ENCODE peak calls at places on chromosome 17, in four cellular contexts. N is Karpas-422, B is hepatocyte, I is left ventricle myocardium inferior. U is an unnamed sample. For H3K36me3, the result is how much of the 10 kb centered on the place peaks cover.

GRCh38 chr17:50181601-50182345 is 16.0 kb downstream of the SGCA start:
- DNase-seq in N (no peak), B (no peak), I (no peak), U (no peak)

GRCh38 chr17:42844271-42844670 is at the start of gene AOC2:
- DNase-seq in N (no peak), B (no peak), I (no peak), U (no peak)

GRCh38 chr17:2928294-2928890 is 132.2 kb downstream of the RAP1GAP2 start:
- DNase-seq in N (no peak), B (peak), I (no peak), U (no peak)

GRCh38 chr17:77472837-77473214 is 332.1 kb downstream of the SEC14L1 start:
- DNase-seq in N (no peak), B (no peak), I (no peak), U (no peak)

GRCh38 chr17:2690165-2691068 is 21.1 kb downstream of the CLUH start:
- DNase-seq in N (no peak), B (peak), I (no peak), U (no peak)

GRCh38 chr17:61260061-61260797 is 139.4 kb upstream of the TBX2 start:
- DNase-seq in N (no peak), B (peak), I (no peak), U (no peak)

GRCh38 chr17:16516594-16517018 is 24.6 kb upstream of the LRRC75A start:
- DNase-seq in N (no peak), B (peak), I (no peak), U (no peak)

GRCh38 chr17:3985800-3986199 is 21.6 kb upstream of the ATP2A3 start:
- DNase-seq in N (no peak), B (no peak), I (no peak), U (no peak)

GRCh38 chr17:47208744-47209488 is at the start of gene MYL4:
- DNase-seq in N (no peak), B (no peak), I (no peak), U (no peak)

GRCh38 chr17:16923097-16923903 is 48.6 kb downstream of the TNFRSF13B start:
- DNase-seq in N (peak), B (no peak), I (peak), U (no peak)

GRCh38 chr17:5560361-5560988 is 23.8 kb downstream of the NLRP1 start:
- DNase-seq in N (no peak), B (no peak), I (no peak), U (no peak)

GRCh38 chr17:78671607-78672404 is 94.6 kb upstream of the DNAH17 start:
- DNase-seq in N (no peak), B (no peak), I (no peak), U (no peak)

GRCh38 chr17:5211458-5211857 is 19.8 kb upstream of the ZNF594 start:
- DNase-seq in N (no peak), B (no peak), I (no peak), U (no peak)

GRCh38 chr17:9408381-9408780 is 167.2 kb downstream of the STX8 start:
- DNase-seq in N (no peak), B (no peak), I (no peak), U (no peak)

GRCh38 chr17:44076716-44077594 is 6.4 kb downstream of the G6PC3 start:
- DNase-seq in N (no peak), B (no peak), I (no peak), U (no peak)

DNA sequence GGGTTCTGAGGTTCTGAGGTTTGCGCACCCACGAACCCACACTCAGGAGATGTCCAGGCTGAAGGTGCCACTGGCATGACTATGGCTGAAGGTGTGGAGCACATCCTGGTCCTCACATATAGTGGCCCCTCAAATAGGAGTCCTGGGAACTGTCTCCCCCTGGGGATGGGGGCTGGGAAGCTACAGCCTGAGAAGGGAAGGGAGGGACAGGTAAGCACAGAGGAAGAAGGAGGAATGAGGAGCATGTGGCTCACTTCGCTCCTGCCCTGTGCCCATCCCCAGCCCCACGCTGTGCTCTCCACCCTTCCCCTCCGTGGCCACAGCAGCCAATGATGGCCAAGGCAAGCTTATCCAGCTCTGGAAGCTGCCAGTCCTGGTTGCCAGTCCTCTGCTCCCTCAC is 123.9 kb upstream of the LHX1 start:
- DNase-seq in N (no peak), B (no peak), I (no peak), U (no peak)
- H3K36me3 ChIP-seq in N (under half), B (under half), I (under half), U (under half)

DNA sequence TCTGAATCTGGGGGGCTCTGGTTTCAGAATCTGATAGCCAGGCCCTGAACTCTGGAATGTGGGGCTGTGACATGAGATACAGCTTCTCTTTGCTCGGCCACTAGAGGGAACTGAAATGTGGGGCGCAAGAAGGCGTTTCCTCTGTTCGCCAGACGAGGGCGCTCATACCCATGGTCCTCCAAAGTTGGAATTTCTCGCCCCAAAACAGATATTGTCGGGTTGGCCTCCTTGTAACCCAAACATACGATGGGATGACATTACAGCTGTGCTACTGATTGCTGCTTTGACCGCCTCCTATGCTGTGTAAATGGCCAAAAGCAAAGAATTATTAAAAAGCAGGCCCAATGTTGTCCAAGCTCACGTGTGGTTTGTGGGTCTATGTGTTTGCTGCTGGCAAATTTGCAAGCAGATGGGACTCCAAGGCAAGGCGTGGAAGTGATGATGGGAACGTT is 13.1 kb upstream of the MSI2 start:
- DNase-seq in N (peak), B (peak), I (peak), U (peak)
- H3K27ac ChIP-seq in N (no peak), B (no peak), I (peak), U (no peak)

GRCh38 chr17:81000631-81001357 is 9.2 kb downstream of the CHMP6 start:
- DNase-seq in N (no peak), B (peak), I (no peak), U (no peak)

GRCh38 chr17:81002013-81002384 is 10.4 kb downstream of the CHMP6 start:
- DNase-seq in N (no peak), B (no peak), I (no peak), U (no peak)

GRCh38 chr17:80999224-81000088 is 7.8 kb downstream of the CHMP6 start:
- DNase-seq in N (no peak), B (no peak), I (no peak), U (no peak)

GRCh38 chr17:80998388-80999223 is 7.0 kb downstream of the CHMP6 start:
- DNase-seq in N (no peak), B (no peak), I (no peak), U (no peak)

DNA sequence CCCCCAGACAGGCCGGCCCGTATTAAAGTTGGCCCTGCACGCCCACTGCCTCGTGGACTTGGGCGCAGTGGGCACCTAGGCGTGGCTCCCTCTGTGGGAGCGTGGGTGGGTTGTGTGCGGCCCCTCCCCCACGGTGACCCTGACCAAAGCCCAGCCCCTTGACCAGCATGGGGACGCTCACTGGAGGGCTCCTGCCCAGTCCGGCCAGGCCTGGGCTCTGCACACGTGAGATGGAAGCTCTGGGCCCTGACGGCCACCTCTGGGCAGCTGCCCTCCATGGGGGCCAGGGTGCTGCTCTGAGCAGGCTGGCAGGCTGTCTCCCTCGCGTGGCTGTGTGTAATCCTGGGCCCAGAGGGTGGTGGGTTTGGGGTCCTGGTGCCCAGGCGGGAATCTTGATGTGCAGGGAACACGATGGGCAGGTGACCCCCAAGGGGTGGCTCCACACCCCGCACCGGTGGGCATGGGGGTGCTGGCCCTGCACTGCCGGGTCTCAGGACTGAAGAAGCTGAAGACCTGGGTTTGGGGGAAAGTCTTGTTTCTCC is 8.5 kb downstream of the CHMP6 start:
- DNase-seq in N (no peak), B (no peak), I (no peak), U (no peak)
- H3K36me3 ChIP-seq in N (under half), B (under half), I (half or more), U (under half)

DNA sequence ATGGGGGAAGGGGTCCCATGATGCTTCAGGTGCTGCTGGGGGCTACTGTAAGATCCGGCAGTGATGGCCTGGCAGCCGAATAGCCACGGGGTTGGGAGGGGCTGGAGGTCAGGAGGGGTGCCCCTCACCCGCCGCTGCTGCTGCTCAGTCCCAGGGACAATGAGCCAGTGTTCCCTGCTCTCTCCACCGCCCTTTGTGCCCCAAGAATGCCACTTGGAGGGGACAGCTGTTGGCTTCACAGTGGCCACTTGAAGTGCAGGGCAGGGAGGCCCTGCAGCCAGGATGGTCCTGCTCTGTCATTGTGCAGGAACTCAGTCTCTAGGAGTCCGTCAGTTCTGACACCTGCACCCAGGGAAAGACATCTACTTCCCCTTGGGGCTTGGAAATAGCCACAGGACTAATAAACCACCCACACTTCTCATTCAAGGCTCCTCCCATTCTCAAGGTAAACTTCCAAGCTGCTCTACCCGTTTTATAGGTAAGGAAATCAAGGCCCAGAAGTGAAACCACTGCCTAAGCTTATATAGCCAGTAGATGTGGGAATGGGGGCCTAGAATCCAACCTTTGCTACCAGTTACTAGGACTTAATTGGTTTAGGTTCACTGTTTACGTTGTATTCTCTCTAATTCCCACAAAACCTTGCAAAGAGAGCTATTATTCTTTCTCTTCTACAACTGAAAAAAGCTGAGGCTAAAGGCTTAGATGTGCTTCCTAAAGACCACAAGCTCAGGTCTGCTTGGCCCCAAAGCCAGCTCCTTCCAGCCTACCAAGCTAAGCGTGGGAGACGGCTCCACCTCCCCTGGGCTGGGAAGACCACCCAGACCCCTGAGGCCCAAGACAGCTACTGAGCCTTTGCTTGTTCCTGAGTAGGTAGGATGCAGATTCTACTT is 6.2 kb upstream of the CPSF4L start:
- DNase-seq in N (no peak), B (no peak), I (no peak), U (no peak)
- H3K27ac ChIP-seq in N (no peak), B (no peak), I (no peak), U (no peak)

DNA sequence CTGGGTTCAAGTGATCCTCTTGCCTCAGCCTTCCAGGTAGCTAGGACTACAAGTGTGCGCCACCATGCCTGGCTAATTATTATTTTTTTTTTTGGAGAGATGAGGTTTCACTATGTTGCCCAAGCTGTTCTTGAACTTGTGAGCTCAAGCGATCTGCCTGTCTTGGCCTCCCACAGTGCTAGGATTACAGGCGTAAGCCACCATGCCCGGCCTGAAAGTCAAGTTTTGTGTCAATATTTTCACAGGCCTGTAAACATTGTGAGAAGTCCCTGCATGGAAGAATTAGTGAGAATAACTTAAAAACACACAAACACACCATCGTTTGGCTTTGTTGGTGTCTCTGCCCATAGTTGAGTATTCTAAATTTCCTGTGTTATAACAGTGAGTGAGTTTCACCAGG is 22.2 kb downstream of the NUP85 start:
- DNase-seq in N (no peak), B (no peak), I (no peak), U (no peak)
- H3K36me3 ChIP-seq in N (under half), B (under half), I (half or more), U (half or more)

GRCh38 chr17:68437979-68438877 is 19.1 kb downstream of the WIPI1 start:
- DNase-seq in N (peak), B (peak), I (peak), U (peak)

GRCh38 chr17:68443974-68444464 is 13.3 kb downstream of the WIPI1 start:
- DNase-seq in N (no peak), B (no peak), I (no peak), U (no peak)

GRCh38 chr17:68441064-68441770 is 16.1 kb downstream of the WIPI1 start:
- DNase-seq in N (peak), B (peak), I (no peak), U (no peak)

GRCh38 chr17:68439656-68440290 is 17.5 kb downstream of the WIPI1 start:
- DNase-seq in N (peak), B (no peak), I (no peak), U (no peak)

GRCh38 chr17:68440526-68440925 is 16.8 kb downstream of the WIPI1 start:
- DNase-seq in N (no peak), B (no peak), I (no peak), U (no peak)
- H3K27ac ChIP-seq in N (peak), B (peak), I (peak), U (no peak)

U was measured in CD4-positive, alpha-beta memory T cell.